ENCODE peak calls at places on chromosomes 16 and 17, in eight cellular contexts. N is breast epithelium, H is GM13977, T is fibroblast of the aortic adventitia, O is left ventricle myocardium inferior, W is AG09309, P is adrenal gland, E is PC-3. D is an unnamed sample.

GRCh38 chr17:68732301-68732749 is 131.2 kb upstream of the FAM20A start:
- DNase-seq in N (no peak), H (no peak), T (peak; percentile 30), O (no peak), W (no peak), P (no peak), E (no peak), D (no peak)

GRCh38 chr16:48448799-48449481 is 63.7 kb upstream of the SIAH1 start:
- DNase-seq in N (no peak), H (no peak), T (no peak), O (no peak), W (no peak), P (no peak), E (no peak), D (no peak)

GRCh38 chr16:13919330-13919682 is 648 bp upstream of the ERCC4 start:
- DNase-seq in N (no peak), H (peak; percentile 44), T (peak; percentile 67), O (no peak), W (no peak), P (no peak), E (peak; percentile 50), D (no peak)

GRCh38 chr17:63452979-63453551 is 7.0 kb upstream of the CYB561 start:
- DNase-seq in N (no peak), H (no peak), T (no peak), O (no peak), W (no peak), P (peak; percentile 39), E (no peak), D (no peak)

GRCh38 chr17:55286681-55287589 is 22.2 kb downstream of the HLF start:
- DNase-seq in N (no peak), H (no peak), T (peak; percentile 62), O (no peak), W (no peak), P (no peak), E (peak; percentile 17), D (peak; percentile 64)

GRCh38 chr17:79322216-79323123 is 247.8 kb downstream of the ENGASE start:
- DNase-seq in N (no peak), H (no peak), T (no peak), O (no peak), W (no peak), P (no peak), E (no peak), D (no peak)

GRCh38 chr17:61186996-61187395 is 212.6 kb upstream of the TBX2 start:
- DNase-seq in N (no peak), H (no peak), T (no peak), O (no peak), W (no peak), P (no peak), E (no peak), D (no peak)

GRCh38 chr16:138049-138417 is 440 bp downstream of the NPRL3 start:
- DNase-seq in N (no peak), H (peak; percentile 48), T (no peak), O (no peak), W (no peak), P (no peak), E (no peak), D (peak; percentile 55)

GRCh38 chr17:48618366-48618896 is 3.3 kb upstream of the HOXB8 start:
- DNase-seq in N (peak; percentile 94), H (peak; percentile 95), T (peak; percentile 83), O (peak; percentile 84), W (peak; percentile 18), P (peak; percentile 91), E (peak; percentile 97), D (peak; percentile 91)

GRCh38 chr17:58176200-58176599 is 9.4 kb downstream of the OR4D2 start:
- DNase-seq in N (no peak), H (no peak), T (peak; percentile 4), O (no peak), W (no peak), P (no peak), E (peak; percentile 31), D (no peak)

GRCh38 chr16:69761983-69762842 is at the start of gene WWP2:
- DNase-seq in N (peak; percentile 77), H (peak; percentile 86), T (peak; percentile 46), O (peak; percentile 72), W (no peak), P (peak; percentile 72), E (peak; percentile 77), D (peak; percentile 86)

GRCh38 chr17:72782985-72783701 is 309.3 kb downstream of the SLC39A11 start:
- DNase-seq in N (no peak), H (no peak), T (no peak), O (no peak), W (no peak), P (no peak), E (no peak), D (no peak)

GRCh38 chr17:63961355-63962207 is 11.1 kb downstream of the SCN4A start:
- DNase-seq in N (no peak), H (peak; percentile 64), T (peak; percentile 63), O (peak; percentile 56), W (no peak), P (peak; percentile 83), E (peak; percentile 39), D (peak; percentile 73)

GRCh38 chr17:77312786-77313599 is 172.2 kb downstream of the SEC14L1 start:
- DNase-seq in N (peak; percentile 76), H (no peak), T (peak; percentile 96), O (peak; percentile 68), W (no peak), P (peak; percentile 82), E (no peak), D (peak; percentile 78)

GRCh38 chr17:17950806-17951205 is 21.4 kb downstream of the TOM1L2 start:
- DNase-seq in N (no peak), H (no peak), T (no peak), O (no peak), W (no peak), P (no peak), E (peak; percentile 58), D (no peak)
- TF ChIP-seq CTCF in N (no peak), H (no peak), T (peak; percentile 6), O (no peak), W (no peak), P (no peak), E (peak; percentile 63), D (no peak)

DNA sequence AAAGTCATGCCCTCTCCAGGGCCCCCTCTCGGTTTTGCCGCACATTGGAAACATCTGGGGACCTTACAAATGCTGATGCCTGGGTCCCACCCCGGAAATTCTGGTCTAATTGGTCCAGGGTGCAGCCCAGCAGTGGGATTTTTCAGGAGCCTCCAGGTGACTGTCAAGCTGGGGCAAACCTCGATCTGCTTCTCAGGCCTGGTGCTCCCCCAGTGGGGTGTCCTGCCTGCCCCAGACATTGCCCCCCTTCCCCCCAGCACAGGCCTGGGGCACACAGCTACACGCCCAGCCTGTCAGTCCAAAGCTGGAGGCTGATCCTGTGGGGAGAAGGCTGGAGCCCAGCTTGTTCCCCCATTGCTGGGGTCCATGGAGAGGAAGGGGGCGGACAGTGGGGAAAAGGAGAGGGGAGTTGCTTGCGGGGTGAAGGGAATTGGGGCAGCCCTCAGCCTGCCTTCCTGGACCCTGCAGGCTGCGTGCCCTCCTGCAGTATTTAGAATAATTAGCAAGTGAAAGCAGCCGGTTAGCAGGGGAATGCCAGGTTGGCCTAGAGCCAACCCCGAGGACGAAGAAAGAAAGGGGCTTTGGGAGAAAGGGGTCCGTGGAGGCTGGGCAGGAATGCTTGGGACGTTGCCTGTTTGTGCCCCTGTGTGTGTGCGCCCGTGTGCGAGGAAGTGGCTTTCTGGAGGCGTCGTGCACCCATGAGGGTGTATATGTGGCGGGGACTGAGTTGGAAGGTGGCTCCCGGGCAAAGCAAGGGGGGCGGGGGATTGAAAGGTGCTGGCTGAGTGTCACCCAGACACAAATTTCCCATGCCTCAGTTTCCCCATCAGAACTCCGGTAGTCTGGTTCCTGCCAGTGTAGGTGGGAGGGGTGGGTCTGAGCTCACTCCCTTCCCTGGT is 5.9 kb downstream of the FOXJ1 start:
- DNase-seq in N (no peak), H (no peak), T (no peak), O (no peak), W (no peak), P (no peak), E (no peak), D (no peak)
- TF ChIP-seq CTCF in N (no peak), H (no peak), T (no peak), O (no peak), W (no peak), P (no peak), E (no peak), D (no peak)

DNA sequence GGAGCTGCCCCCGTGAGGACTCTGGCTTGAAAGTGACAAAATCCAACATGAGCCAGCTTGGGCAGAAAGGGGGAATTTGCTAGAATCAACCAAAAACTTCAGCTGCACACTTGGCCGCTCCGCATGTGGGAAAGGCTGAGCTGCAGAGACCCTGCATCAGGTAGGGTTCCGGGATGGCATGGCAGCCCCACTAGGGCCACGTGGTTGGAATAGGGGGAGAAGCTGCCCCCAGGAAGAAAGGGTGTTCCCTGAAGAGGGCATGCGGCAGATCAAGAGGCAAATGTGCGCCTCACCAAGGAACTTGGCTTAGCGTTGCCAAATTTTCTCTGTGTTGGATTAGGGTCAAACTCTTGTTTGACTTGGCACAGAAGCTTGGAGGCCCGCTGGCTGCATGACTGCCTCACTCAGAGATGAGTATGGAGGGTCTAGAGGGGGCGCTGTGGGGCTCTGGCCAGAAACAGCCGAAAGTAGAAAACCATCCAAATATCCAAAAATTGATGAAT is 29.2 kb upstream of the WFIKKN2 start:
- DNase-seq in N (no peak), H (no peak), T (peak; percentile 85), O (no peak), W (no peak), P (no peak), E (peak; percentile 34), D (no peak)
- TF ChIP-seq CTCF in N (no peak), H (no peak), T (peak; percentile 48), O (no peak), W (no peak), P (no peak), E (peak; percentile 42), D (no peak)

GRCh38 chr16:84159006-84159405 is 13.9 kb downstream of the DNAAF1 start:
- DNase-seq in N (no peak), H (no peak), T (no peak), O (no peak), W (no peak), P (no peak), E (no peak), D (no peak)

GRCh38 chr16:84155226-84155625 is 10.1 kb downstream of the DNAAF1 start:
- DNase-seq in N (no peak), H (no peak), T (no peak), O (no peak), W (no peak), P (no peak), E (no peak), D (no peak)

GRCh38 chr16:84158455-84158854 is 13.3 kb downstream of the DNAAF1 start:
- DNase-seq in N (no peak), H (no peak), T (no peak), O (no peak), W (no peak), P (no peak), E (no peak), D (no peak)

GRCh38 chr16:84153660-84154214 is 8.6 kb downstream of the DNAAF1 start:
- DNase-seq in N (no peak), H (no peak), T (no peak), O (no peak), W (no peak), P (no peak), E (no peak), D (no peak)

GRCh38 chr16:84156342-84156784 is 11.3 kb downstream of the DNAAF1 start:
- DNase-seq in N (no peak), H (no peak), T (no peak), O (no peak), W (no peak), P (no peak), E (peak; percentile 25), D (no peak)
- TF ChIP-seq CTCF in N (no peak), H (no peak), T (peak; percentile 23), O (no peak), W (no peak), P (no peak), E (no peak), D (no peak)

D was measured in mucosa of descending colon.